ENCODE peak calls at places on chromosomes 6 and 20, in eight cellular contexts. R is A549, W is upper lobe of left lung, V is spleen, F is transverse colon, E is testis, X is ovary, K is IMR-90. J is an unnamed sample.

GRCh38 chr6:143575440-143575839 is 63.9 kb upstream of the FUCA2 start:
- DNase-seq in F (peak; percentile 54), X (peak; percentile 26), W (no peak), K (peak; percentile 86), V (no peak), E (peak; percentile 75), R (peak; percentile 73), J (peak; percentile 72)

GRCh38 chr6:42368156-42368555 is 83.6 kb downstream of the TRERF1 start:
- DNase-seq in W (no peak), E (no peak), X (no peak), F (no peak), R (no peak), V (no peak), K (no peak), J (peak; percentile 39)

GRCh38 chr6:110075406-110075805 is 97.3 kb downstream of the GPR6 start:
- DNase-seq in R (no peak), V (no peak), X (no peak), W (no peak), K (no peak), E (no peak), F (no peak), J (no peak)

GRCh38 chr6:149266659-149267058 is 50.9 kb upstream of the TAB2 start:
- DNase-seq in W (no peak), K (no peak), F (no peak), V (no peak), X (no peak), E (no peak), R (no peak), J (no peak)

GRCh38 chr20:3172933-3173581 is at the start of gene LZTS3:
- DNase-seq in V (peak; percentile 90), W (peak; percentile 94), R (peak; percentile 84), K (peak; percentile 39), X (peak; percentile 86), F (peak; percentile 77), E (peak; percentile 59), J (peak; percentile 71)

GRCh38 chr6:96626749-96627353 is 63.9 kb downstream of the FHL5 start:
- DNase-seq in R (peak; percentile 2), W (no peak), X (no peak), V (no peak), E (no peak), F (no peak), K (peak; percentile 38), J (no peak)

GRCh38 chr6:20013485-20013884 is 176.3 kb downstream of the ID4 start:
- DNase-seq in V (no peak), X (no peak), E (no peak), R (no peak), F (no peak), W (no peak), K (no peak), J (no peak)

GRCh38 chr6:151452750-151453427 is 963 bp upstream of the RMND1 start:
- DNase-seq in E (peak; percentile 60), W (no peak), R (no peak), K (no peak), V (no peak), X (peak; percentile 50), F (peak; percentile 33), J (peak; percentile 33)

GRCh38 chr6:52984247-52984646 is 10.8 kb downstream of the GSTA4 start:
- DNase-seq in W (no peak), R (no peak), E (no peak), X (no peak), K (no peak), F (no peak), V (no peak), J (no peak)

GRCh38 chr20:62147125-62147524 is 3.6 kb downstream of the SS18L1 start:
- DNase-seq in V (no peak), K (no peak), E (no peak), F (no peak), R (no peak), X (no peak), W (no peak), J (no peak)

GRCh38 chr6:74606488-74607135 is 599.2 kb downstream of the COL12A1 start:
- DNase-seq in V (no peak), E (no peak), W (no peak), F (no peak), R (peak; percentile 17), X (no peak), K (peak; percentile 96), J (no peak)

DNA sequence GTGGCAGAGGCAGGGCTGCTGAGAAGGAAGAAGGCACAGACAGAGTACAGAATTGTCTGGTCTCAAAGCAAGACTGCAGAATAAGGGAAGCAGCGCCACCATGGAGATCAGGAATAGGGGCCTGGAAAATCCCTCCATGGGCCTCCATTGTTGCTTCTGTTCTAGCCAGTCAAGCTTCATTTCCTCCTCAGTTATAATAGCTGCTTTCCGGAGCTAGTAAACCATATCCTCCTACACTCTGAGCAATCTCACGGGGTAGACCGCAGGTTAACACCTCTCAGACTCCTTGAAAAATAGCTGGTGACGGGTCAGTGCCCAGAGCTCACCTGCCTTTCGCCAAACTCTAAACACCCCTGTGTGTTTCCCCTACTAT is 570 bp upstream of the HLA-DMB start:
- DNase-seq in E (no peak), V (no peak), K (no peak), X (no peak), F (peak; percentile 32), W (no peak), R (no peak), J (no peak)
- H3K4me1 ChIP-seq in E (peaks cover 3% of the 10 kb centered on the region), V (peaks cover 98% of the 10 kb centered on the region), K (peaks cover 9% of the 10 kb centered on the region), X (no peaks in the 10 kb centered on the region), F (peaks cover 37% of the 10 kb centered on the region), W (peaks cover 36% of the 10 kb centered on the region), R (no peaks in the 10 kb centered on the region), J (peaks cover 11% of the 10 kb centered on the region)

GRCh38 chr20:35087355-35087754 is 5.3 kb downstream of the TRPC4AP start:
- DNase-seq in R (no peak), W (no peak), F (no peak), V (no peak), K (no peak), X (no peak), E (no peak), J (no peak)

GRCh38 chr20:35091808-35092523 is 641 bp downstream of the TRPC4AP start:
- DNase-seq in F (peak; percentile 13), V (no peak), R (no peak), W (no peak), K (peak; percentile 16), X (no peak), E (peak; percentile 36), J (peak; percentile 32)

GRCh38 chr20:35093245-35093884 is 758 bp upstream of the TRPC4AP start:
- DNase-seq in E (no peak), F (no peak), R (peak; percentile 47), V (no peak), W (no peak), X (no peak), K (peak; percentile 82), J (no peak)

GRCh38 chr20:35088231-35088794 is 4.3 kb downstream of the TRPC4AP start:
- DNase-seq in V (no peak), X (no peak), F (no peak), R (no peak), K (peak; percentile 33), E (no peak), W (no peak), J (no peak)

GRCh38 chr20:35092524-35093244 is at the start of gene TRPC4AP:
- DNase-seq in X (peak; percentile 92), F (peak; percentile 91), R (peak; percentile 69), E (peak; percentile 94), V (peak; percentile 99), W (peak; percentile 97), K (peak; percentile 86), J (peak; percentile 89)
- TF ChIP-seq POLR2A in X (peak; percentile 62), F (peak; percentile 77), R (peak; percentile 61), E (no peak), V (peak; percentile 66), W (peak; percentile 53), K (peak; percentile 90), J (peak; percentile 80)

GRCh38 chr6:14390805-14391204 is 273.2 kb downstream of the CD83 start:
- DNase-seq in K (no peak), R (no peak), W (no peak), X (no peak), F (no peak), V (no peak), E (no peak), J (no peak)

GRCh38 chr6:14397518-14397901 is 279.9 kb downstream of the CD83 start:
- DNase-seq in R (no peak), E (no peak), F (no peak), V (no peak), W (no peak), X (no peak), K (no peak), J (no peak)

GRCh38 chr6:14396392-14396791 is 278.8 kb downstream of the CD83 start:
- DNase-seq in W (no peak), V (no peak), R (no peak), E (no peak), X (no peak), K (no peak), F (no peak), J (no peak)

GRCh38 chr6:14396826-14397517 is 279.4 kb downstream of the CD83 start:
- DNase-seq in W (peak; percentile 66), E (peak; percentile 39), X (no peak), F (peak; percentile 26), V (peak; percentile 87), K (peak; percentile 86), R (no peak), J (peak; percentile 15)

GRCh38 chr6:14393910-14394309 is 276.3 kb downstream of the CD83 start:
- DNase-seq in F (peak; percentile 18), W (no peak), E (no peak), R (no peak), X (no peak), V (no peak), K (no peak), J (no peak)
- H3K27ac ChIP-seq in F (no peak overlapping the region), W (no peak overlapping the region), E (no peak overlapping the region), R (no peak overlapping the region), X (no peak overlapping the region), V (no peak overlapping the region), K (no peak overlapping the region), J (no peak overlapping the region)

GRCh38 chr6:158566207-158566818 is 6.4 kb downstream of the TMEM181 start:
- DNase-seq in R (no peak), E (no peak), F (no peak), V (no peak), X (no peak), K (no peak), W (no peak), J (no peak)
- H3K4me1 ChIP-seq in R (peaks cover 9% of the 10 kb centered on the region), E (peaks cover 31% of the 10 kb centered on the region), F (peaks cover 20% of the 10 kb centered on the region), V (peaks cover 87% of the 10 kb centered on the region), X (peaks cover 2% of the 10 kb centered on the region), K (peaks cover 11% of the 10 kb centered on the region), W (peaks cover 9% of the 10 kb centered on the region), J (peaks cover 2% of the 10 kb centered on the region)

DNA sequence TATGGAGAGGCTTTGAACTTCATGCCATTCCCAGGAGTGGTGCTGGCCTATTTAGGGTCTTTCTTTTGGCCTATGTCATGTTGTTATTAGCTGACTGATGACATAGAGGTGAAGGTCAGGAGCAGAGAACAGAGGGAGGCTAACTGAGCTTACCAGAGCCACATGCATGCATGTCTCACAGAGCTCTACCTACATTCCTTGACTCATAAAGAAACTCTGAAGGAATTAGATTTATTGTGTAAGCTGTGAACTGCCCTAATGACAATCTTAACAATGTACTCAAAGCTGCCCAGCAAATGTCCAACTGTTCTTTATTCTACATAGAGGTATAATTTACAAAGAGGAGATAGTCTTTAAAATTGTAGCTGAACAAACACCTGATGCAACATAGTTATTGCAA is 192.7 kb upstream of the CNR1 start:
- DNase-seq in F (no peak), X (no peak), R (no peak), E (no peak), K (no peak), W (no peak), V (no peak), J (no peak)
- TF ChIP-seq POLR2A in F (no peak), X (no peak), R (no peak), E (no peak), K (no peak), W (no peak), V (no peak), J (no peak)